ENCODE peak calls at places on chromosomes 12 and 14, in four cellular contexts. X is GM12878; B is endodermal cell; J is CD8-positive, alpha-beta T cell. R is an unnamed sample. For H3K27me3, the result is how much of the 10 kb centered on the place peaks cover.

GRCh38 chr12:90333939-90334338 is 621.0 kb downstream of the CCER1 start:
- DNase-seq in X (no peak), B (no peak), J (no peak), R (no peak)

GRCh38 chr12:116152268-116152667 is 125.2 kb downstream of the MED13L start:
- DNase-seq in X (no peak), B (peak), J (no peak), R (no peak)

GRCh38 chr12:59972941-59973340 is 377.1 kb downstream of the SLC16A7 start:
- DNase-seq in X (no peak), B (no peak), J (no peak), R (no peak)

GRCh38 chr12:108745641-108746040 is 14.3 kb upstream of the CORO1C start:
- DNase-seq in X (no peak), B (peak), J (no peak), R (no peak)

GRCh38 chr14:93788307-93788556 is at the start of gene PRIMA1:
- DNase-seq in X (no peak), B (peak), J (no peak), R (no peak)

GRCh38 chr14:95033851-95034622 is 123.3 kb downstream of the DICER1 start:
- DNase-seq in X (no peak), B (no peak), J (no peak), R (no peak)

GRCh38 chr12:86712425-86712843 is 456.2 kb upstream of the MGAT4C start:
- DNase-seq in X (no peak), B (no peak), J (no peak), R (no peak)

GRCh38 chr12:105279460-105280056 is 43.6 kb upstream of the APPL2 start:
- DNase-seq in X (no peak), B (peak), J (peak), R (peak)

GRCh38 chr12:46959484-46959883 is 119.9 kb upstream of the PCED1B start:
- DNase-seq in X (no peak), B (no peak), J (no peak), R (no peak)

GRCh38 chr12:64175254-64175945 is 46.7 kb downstream of the KICS2 start:
- DNase-seq in X (no peak), B (no peak), J (no peak), R (no peak)

GRCh38 chr12:88432536-88433462 is 147.5 kb downstream of the KITLG start:
- DNase-seq in X (no peak), B (no peak), J (no peak), R (no peak)

GRCh38 chr12:94961413-94961812 is 42.1 kb downstream of the NDUFA12 start:
- DNase-seq in X (no peak), B (no peak), J (no peak), R (no peak)

GRCh38 chr12:74910831-74911230 is 298.8 kb downstream of the KCNC2 start:
- DNase-seq in X (no peak), B (no peak), J (no peak), R (no peak)

GRCh38 chr12:124783087-124783486 is 80.6 kb downstream of the SCARB1 start:
- DNase-seq in X (no peak), B (no peak), J (no peak), R (no peak)

GRCh38 chr12:24226745-24227350 is 277.4 kb upstream of the SOX5 start:
- DNase-seq in X (no peak), B (peak), J (no peak), R (no peak)

GRCh38 chr14:55399912-55400311 is 11.7 kb downstream of the ATG14 start:
- DNase-seq in X (no peak), B (no peak), J (no peak), R (no peak)

GRCh38 chr12:56718167-56718566 is 6.9 kb downstream of the NACA start:
- DNase-seq in X (no peak), B (peak), J (no peak), R (no peak)

GRCh38 chr12:56715798-56716197 is 9.3 kb downstream of the NACA start:
- DNase-seq in X (no peak), B (no peak), J (no peak), R (no peak)

GRCh38 chr12:56716933-56717880 is 7.9 kb downstream of the NACA start:
- DNase-seq in X (no peak), B (no peak), J (no peak), R (no peak)

GRCh38 chr12:56714431-56714929 is 10.6 kb downstream of the NACA start:
- DNase-seq in X (no peak), B (no peak), J (no peak), R (no peak)

DNA sequence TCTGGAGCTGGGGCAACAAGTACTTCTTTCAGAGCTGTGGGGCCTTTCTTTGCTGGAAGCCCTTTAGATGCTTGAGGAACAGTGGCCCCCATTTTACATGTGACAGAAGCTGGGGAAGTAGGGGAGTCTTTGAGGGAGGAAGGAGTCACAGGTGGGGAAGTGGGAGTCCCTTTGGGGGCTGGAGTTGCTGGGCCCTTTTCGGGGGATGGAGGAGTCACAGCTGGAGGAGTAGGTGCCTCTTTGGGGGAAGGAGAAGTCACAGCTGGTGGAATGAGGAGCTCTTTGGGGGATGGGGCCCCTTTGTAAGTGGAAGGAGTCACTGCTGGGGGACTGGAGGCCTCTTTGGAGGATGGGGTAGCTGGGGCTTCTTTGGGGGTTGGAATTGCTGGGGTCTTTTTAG is 8.6 kb downstream of the NACA start:
- DNase-seq in X (no peak), B (no peak), J (no peak), R (no peak)
- H3K27me3 ChIP-seq in X (under half), B (under half), J (under half), R (under half)

GRCh38 chr12:110636516-110636915 is 22.6 kb downstream of the TCTN1 start:
- DNase-seq in X (peak), B (no peak), J (no peak), R (no peak)
- H3K4me3 ChIP-seq in X (no peak), B (no peak), J (no peak), R (no peak)

DNA sequence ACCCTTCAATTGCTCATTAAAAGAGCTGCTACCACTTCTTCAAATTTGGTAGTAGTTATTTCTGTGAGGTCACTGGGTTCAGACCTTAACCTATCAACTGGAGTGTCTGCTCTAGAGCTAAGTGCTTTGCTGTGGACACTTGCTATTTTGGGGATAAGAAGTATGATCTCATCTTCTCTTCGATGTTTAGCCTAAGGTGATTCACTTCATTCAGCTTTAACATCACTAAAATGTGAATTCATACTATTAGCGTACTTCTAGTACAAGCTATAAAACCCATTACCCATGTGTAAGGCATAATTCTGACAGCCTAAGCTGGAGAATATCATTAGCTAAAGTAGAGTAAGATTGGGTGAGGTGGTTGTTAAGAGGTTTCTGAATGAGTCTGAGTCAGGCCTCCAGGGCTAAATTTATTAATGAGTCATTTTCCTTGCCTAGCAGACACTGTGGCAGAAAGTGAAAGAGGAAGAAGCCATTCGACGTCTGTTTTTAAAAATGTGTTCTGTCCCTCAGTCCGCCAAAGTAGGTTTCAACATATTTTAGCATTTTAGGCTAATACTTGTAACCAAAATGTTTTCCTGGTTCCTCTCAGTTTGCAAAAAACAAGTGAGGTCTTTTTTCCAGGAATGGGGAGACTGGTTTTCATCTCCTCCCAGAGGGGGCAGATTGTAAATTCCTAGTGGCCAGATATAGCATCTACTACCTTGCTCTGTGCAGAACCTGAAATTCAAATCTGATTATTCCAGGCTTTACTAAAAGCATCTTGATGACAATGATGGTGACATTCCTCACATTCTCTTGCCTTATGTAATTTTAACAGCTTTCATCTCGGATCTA is 103.6 kb downstream of the SSPN start:
- DNase-seq in X (peak), B (no peak), J (no peak), R (no peak)
- TF ChIP-seq CTCF in X (no peak), B (peak), J (no peak), R (no peak)

GRCh38 chr12:52788111-52788875 is 7.6 kb downstream of the KRT3 start:
- DNase-seq in X (no peak), B (no peak), J (no peak), R (no peak)

GRCh38 chr12:52789637-52790426 is 6.1 kb downstream of the KRT3 start:
- DNase-seq in X (no peak), B (peak), J (no peak), R (no peak)

GRCh38 chr12:52784909-52785308 is 7.8 kb upstream of the KRT76 start:
- DNase-seq in X (no peak), B (no peak), J (no peak), R (no peak)

GRCh38 chr12:52788876-52789636 is 6.9 kb downstream of the KRT3 start:
- DNase-seq in X (no peak), B (no peak), J (no peak), R (no peak)

GRCh38 chr12:52787324-52787996 is 8.5 kb downstream of the KRT3 start:
- DNase-seq in X (no peak), B (no peak), J (no peak), R (no peak)
- H3K27me3 ChIP-seq in X (under half), B (under half), J (under half), R (half or more)

GRCh38 chr14:74349757-74350156 is 1.5 kb downstream of the VRTN start:
- DNase-seq in X (no peak), B (peak), J (no peak), R (no peak)

GRCh38 chr14:74348241-74348734 is at the start of gene VRTN:
- DNase-seq in X (no peak), B (peak), J (no peak), R (no peak)

GRCh38 chr14:74350211-74350943 is 2.1 kb downstream of the VRTN start:
- DNase-seq in X (no peak), B (no peak), J (no peak), R (no peak)

GRCh38 chr14:74347795-74348100 is 523 bp upstream of the VRTN start:
- DNase-seq in X (no peak), B (peak), J (no peak), R (no peak)

DNA sequence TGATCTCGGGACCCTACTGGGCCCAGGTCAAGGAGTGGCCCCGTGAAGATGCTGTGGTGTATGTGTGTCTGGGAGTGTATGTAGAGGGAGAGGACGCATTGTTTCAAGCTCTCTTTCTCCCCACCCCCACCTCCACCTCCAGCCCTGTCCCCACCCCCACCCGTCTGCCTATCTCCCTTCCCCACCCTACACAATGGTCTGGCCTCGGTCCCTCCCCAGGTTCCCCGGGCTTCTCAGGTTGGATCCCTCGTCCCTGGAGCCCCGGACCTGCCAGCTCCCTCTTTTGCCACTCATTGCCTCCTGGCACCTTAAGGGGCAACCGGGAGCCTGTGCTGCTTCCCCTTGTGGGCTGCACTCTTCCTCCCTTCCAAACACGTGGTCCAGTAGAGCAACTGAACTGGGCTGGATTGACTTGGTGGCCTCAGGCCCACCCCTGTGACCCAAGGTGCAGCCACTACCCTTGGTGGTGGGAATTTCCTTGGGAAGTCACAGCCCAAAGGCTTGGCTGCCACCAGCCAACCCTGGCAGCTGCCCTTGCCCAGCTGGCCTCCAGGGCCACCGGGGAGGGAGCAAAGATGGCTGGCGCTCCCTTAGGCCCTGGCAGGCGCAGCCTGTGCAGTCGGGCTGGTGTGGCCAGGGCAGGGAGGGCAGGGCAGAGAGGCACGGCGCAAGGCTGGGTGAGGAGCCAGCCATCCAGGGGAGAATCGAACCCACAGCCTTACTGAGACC is 628 bp downstream of the VRTN start:
- DNase-seq in X (no peak), B (peak), J (no peak), R (no peak)
- H3K4me3 ChIP-seq in X (no peak), B (peak), J (no peak), R (no peak)

GRCh38 chr14:31286456-31287293 is 79.1 kb upstream of the HECTD1 start:
- DNase-seq in X (no peak), B (peak), J (no peak), R (peak)
- TF ChIP-seq CTCF in X (peak), B (peak), J (no peak), R (peak)

GRCh38 chr12:5063149-5063548 is 19.5 kb downstream of the KCNA5 start:
- DNase-seq in X (no peak), B (no peak), J (no peak), R (no peak)

GRCh38 chr12:5064913-5065490 is 21.3 kb downstream of the KCNA5 start:
- DNase-seq in X (no peak), B (no peak), J (no peak), R (no peak)

GRCh38 chr12:5060958-5061357 is 17.3 kb downstream of the KCNA5 start:
- DNase-seq in X (no peak), B (no peak), J (no peak), R (no peak)

DNA sequence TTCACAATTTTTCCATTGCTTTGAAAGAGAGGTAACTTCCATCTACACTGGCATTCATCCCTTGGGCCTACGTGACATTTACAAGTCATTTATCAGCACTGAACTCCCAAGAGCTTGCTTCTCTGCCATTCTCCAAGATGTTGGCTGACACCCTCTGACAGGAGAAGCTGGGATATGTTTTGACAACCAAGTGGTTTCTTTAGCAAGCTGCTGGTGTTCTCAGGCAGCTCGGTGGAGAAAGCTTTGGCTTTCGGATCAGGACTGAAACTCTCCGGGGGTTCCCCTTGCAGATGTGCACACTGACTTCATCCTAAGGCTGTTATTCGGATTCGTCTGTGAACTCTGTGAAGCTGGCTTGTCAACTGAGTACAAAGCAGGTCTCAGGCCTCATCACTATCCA is 15.7 kb downstream of the KCNA5 start:
- DNase-seq in X (no peak), B (no peak), J (no peak), R (no peak)
- H3K27me3 ChIP-seq in X (under half), B (under half), J (under half), R (under half)

DNA sequence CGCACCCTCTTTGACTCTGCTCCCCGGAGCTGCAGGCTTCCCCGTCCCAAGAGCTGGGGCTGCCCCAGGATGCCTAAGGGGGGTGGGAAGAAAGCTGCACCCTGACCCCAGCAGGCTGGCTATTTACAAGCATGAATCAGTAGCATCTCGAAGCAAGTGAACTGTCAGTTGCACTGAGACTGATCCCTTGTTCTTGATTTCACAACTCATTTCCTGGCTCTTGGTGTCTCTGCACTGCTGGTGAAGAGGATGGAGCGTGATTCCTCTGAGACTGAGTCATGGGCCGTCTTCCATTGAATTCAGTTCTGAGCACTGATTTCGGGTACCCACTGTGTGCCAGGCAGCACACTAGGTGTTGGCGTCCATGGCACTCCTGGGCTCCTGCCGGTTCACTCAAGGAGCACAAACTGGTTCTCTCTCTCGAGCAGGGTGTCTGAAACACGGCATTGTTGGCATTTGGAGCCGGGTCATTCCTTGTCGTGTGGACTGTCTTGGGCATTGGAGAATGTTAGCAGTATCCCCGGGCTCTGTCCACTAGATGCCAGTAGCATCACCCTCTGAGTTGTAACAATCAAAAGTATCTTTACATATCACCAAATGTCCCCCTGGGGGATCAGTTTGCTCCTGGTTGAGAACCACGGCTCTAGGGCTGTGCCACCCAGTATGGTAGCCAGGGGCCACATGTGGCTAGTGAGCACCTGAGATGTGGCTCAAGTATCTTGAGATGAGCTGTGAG is 86.9 kb downstream of the RIN3 start:
- DNase-seq in X (no peak), B (peak), J (no peak), R (no peak)
- H3K4me3 ChIP-seq in X (no peak), B (no peak), J (no peak), R (no peak)

DNA sequence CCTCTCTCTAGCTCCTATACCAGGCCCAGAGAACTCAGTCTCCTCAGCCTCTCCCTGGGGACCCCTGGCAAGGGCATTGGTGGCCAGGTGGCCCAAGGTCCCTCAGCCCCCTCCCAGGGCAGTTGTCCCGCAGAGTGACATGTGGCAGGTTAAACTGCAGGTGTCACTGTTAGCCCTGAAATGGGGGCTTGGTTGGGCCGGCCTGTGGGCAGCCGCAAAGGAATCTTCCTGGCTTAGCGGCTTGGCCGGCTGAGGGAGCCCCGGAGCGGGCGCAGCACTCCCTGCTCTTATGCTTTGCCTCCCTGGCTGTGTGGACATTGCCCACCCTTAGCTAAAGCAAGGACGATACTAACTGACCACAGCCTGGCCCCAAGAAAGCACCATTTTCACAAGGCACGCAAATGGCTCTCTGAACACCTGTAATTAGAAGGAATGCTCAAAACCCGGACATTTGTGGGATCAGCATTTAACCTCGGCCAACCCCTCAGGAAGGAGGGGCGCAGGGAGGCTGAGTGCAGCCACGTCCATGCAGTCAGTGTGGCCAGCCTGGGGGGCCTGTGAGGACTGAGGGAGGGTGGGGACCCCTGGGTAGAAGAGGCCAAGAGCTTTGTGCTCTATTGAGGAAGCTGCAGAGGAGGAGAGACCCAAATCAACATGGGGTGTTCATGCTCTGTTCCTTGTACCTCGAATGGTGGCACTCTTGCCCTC is 82.2 kb downstream of the PAPOLA start:
- DNase-seq in X (no peak), B (peak), J (peak), R (peak)
- TF ChIP-seq CTCF in X (peak), B (peak), J (no peak), R (peak)